ENCODE peak calls at places on chromosomes 3 and 15, in four cellular contexts. P is GM12878, D is K562, Q is HepG2. V is an unnamed sample.

GRCh38 chr3:51954713-51955112 is 468 bp upstream of the GPR62 start:
- DNase-seq in Q (no peak), P (no peak), D (no peak), V (no peak)

GRCh38 chr3:52405601-52406115 is 39.2 kb downstream of the SEMA3G start:
- DNase-seq in Q (no peak), D (peak), P (no peak), V (no peak)

GRCh38 chr3:146163584-146163983 is 2.6 kb upstream of the PLOD2 start:
- DNase-seq in Q (no peak), P (no peak), D (no peak), V (no peak)

GRCh38 chr15:49064281-49064653 is 18.0 kb upstream of the SECISBP2L start:
- DNase-seq in Q (peak), P (no peak), D (peak), V (no peak)

GRCh38 chr3:136804813-136805212 is 14.1 kb upstream of the SLC35G2 start:
- DNase-seq in P (no peak), Q (no peak), D (no peak), V (no peak)

GRCh38 chr15:78204351-78205309 is 29.7 kb downstream of the ACSBG1 start:
- DNase-seq in Q (no peak), D (no peak), P (no peak), V (no peak)

GRCh38 chr3:28206479-28206878 is 34.9 kb upstream of the CMC1 start:
- DNase-seq in Q (no peak), P (no peak), D (no peak), V (peak)

GRCh38 chr3:196207159-196207832 is 3.9 kb downstream of the ZDHHC19 start:
- DNase-seq in Q (no peak), P (no peak), D (peak), V (peak)

GRCh38 chr3:128307029-128307633 is 153.8 kb downstream of the EEFSEC start:
- DNase-seq in P (no peak), D (peak), Q (peak), V (no peak)

GRCh38 chr3:72176537-72177041 is 391.6 kb upstream of the PROK2 start:
- DNase-seq in Q (no peak), D (no peak), P (peak), V (no peak)

GRCh38 chr15:52288051-52288942 is 7.3 kb downstream of the MYO5C start:
- DNase-seq in D (no peak), P (no peak), Q (peak), V (no peak)

GRCh38 chr3:187041362-187042061 is 97.8 kb downstream of the RPL39L start:
- DNase-seq in P (no peak), D (peak), Q (peak), V (no peak)

GRCh38 chr3:179865876-179866505 is 170.7 kb downstream of the PEX5L start:
- DNase-seq in D (no peak), Q (no peak), P (no peak), V (no peak)

GRCh38 chr3:118332699-118333098 is 701.9 kb downstream of the IGSF11 start:
- DNase-seq in D (no peak), Q (no peak), P (no peak), V (no peak)

GRCh38 chr3:30418443-30418842 is 188.0 kb upstream of the TGFBR2 start:
- DNase-seq in P (no peak), Q (no peak), D (no peak), V (no peak)

GRCh38 chr3:62823461-62824050 is 51.7 kb downstream of the CADPS start:
- DNase-seq in Q (no peak), D (no peak), P (no peak), V (no peak)

GRCh38 chr3:28601291-28601690 is 252.7 kb upstream of the AZI2 start:
- DNase-seq in P (no peak), Q (no peak), D (no peak), V (no peak)

GRCh38 chr3:159486580-159486979 is 502.1 kb upstream of the IL12A start:
- DNase-seq in P (no peak), D (no peak), Q (peak), V (peak)

GRCh38 chr3:117439812-117440211 is 730.2 kb downstream of the TUSC7 start:
- DNase-seq in D (no peak), Q (peak), P (no peak), V (peak)

GRCh38 chr15:61784734-61785133 is 275.5 kb downstream of the VPS13C start:
- DNase-seq in Q (no peak), P (no peak), D (no peak), V (no peak)

DNA sequence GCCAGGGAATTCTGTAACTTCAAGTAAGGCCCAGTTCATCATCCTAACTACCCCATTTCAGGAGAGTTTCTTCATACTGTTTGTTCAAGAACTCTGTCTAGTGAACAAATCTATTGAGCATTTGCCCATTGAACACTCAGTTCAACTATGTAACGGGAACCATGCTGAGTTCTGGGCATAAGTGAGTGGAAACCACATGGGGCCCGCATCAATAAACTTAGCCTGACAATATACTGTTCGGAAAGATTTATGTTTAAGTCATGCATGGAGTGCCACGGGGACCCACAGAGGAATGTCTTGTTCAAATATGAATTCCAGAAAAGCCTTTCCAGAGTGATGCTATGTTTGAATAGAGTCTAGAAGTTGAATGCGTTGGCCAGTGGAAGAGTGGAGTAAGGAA is 280.0 kb downstream of the VPS13C start:
- DNase-seq in Q (no peak), P (no peak), D (no peak), V (no peak)
- H3K4me2 ChIP-seq in Q (no peak), P (no peak), D (no peak), V (no peak)

GRCh38 chr3:171874251-171874679 is 31.1 kb downstream of the TMEM212 start:
- DNase-seq in Q (peak), P (no peak), D (no peak), V (peak)
- TF ChIP-seq POLR2AphosphoS5 in Q (no peak), P (no peak), D (no peak), V (no peak)

DNA sequence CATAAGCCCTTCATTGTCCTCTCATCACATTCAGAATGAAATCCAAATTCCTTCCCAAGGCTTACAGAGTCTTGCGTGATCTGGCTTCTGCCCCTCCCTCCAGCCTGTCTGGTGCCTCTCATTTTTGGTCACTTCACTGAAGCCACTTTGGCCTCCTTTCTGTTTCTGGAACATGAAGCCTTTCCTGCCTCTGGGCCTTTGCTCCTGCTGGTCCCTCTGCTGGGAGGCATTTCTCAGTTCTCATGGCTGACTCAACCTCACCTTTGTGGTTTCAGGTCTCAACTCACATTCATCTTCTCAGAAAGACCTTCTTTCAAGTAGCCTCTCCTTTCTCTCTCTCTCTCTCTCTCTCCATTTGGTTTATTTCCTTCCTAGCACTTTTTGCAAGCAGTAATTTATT is 43.9 kb upstream of the BHLHE40 start:
- DNase-seq in P (no peak), Q (no peak), D (no peak), V (no peak)
- TF ChIP-seq JUNB in P (peak), Q (no peak), D (no peak), V (no peak)

GRCh38 chr15:31333119-31333518 is 6.5 kb downstream of the KLF13 start:
- DNase-seq in Q (no peak), D (no peak), P (no peak), V (no peak)
- H3K4me2 ChIP-seq in Q (no peak), D (no peak), P (peak), V (no peak)

GRCh38 chr3:36837089-36837488 is 72.7 kb upstream of the DCLK3 start:
- DNase-seq in Q (no peak), D (no peak), P (no peak), V (peak)
- TF ChIP-seq POLR2AphosphoS5 in Q (no peak), D (no peak), P (no peak), V (no peak)

GRCh38 chr3:161272524-161272923 is 51.4 kb downstream of the NMD3 start:
- DNase-seq in P (no peak), Q (peak), D (no peak), V (no peak)

GRCh38 chr3:161271646-161272045 is 50.5 kb downstream of the NMD3 start:
- DNase-seq in D (no peak), P (no peak), Q (no peak), V (no peak)

GRCh38 chr3:161274691-161275298 is 53.7 kb downstream of the NMD3 start:
- DNase-seq in D (peak), P (no peak), Q (peak), V (peak)

GRCh38 chr3:161273589-161274218 is 52.6 kb downstream of the NMD3 start:
- DNase-seq in D (peak), P (no peak), Q (peak), V (peak)

DNA sequence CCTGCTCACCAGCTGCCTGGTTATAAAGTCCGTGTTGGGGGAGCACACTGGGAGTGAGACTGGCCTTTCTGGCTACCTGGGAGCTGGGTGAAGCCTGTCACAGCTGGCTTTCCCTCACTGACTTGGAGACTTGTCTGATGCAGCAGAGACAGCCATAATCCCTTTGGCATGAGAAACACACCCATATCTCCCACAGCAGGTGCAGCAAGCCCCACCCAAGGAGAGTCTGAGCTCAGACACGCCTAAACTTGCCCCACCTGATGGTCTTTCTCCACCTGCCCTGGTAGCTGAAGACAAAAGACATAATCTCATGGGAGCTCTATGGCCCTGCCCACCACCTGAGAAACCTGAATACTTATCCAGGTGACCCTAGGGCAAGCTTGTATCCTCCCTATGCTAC is 54.8 kb downstream of the NMD3 start:
- DNase-seq in D (no peak), P (no peak), Q (no peak), V (no peak)
- TF ChIP-seq JUNB in D (no peak), P (no peak), Q (no peak), V (no peak)